ENCODE peak calls at places on chromosomes 1 and 21, in seven cellular contexts. R, B, W, M, Q, J and E are unnamed samples.

GRCh38 chr1:53460666-53461328 is 1.6 kb downstream of the DMRTB1 start:
- DNase-seq in R (no peak), B (no peak), W (no peak), M (no peak), Q (no peak), J (no peak), E (no peak)

GRCh38 chr1:11318982-11319381 is 46.0 kb downstream of the UBIAD1 start:
- DNase-seq in R (no peak), B (no peak), W (no peak), M (no peak), Q (no peak), J (no peak), E (no peak)

GRCh38 chr1:50970927-50971582 is 1.0 kb downstream of the CDKN2C start:
- DNase-seq in R (no peak), B (no peak), W (no peak), M (no peak), Q (no peak), J (peak), E (no peak)

GRCh38 chr1:45177452-45177851 is 29.0 kb downstream of the ZSWIM5 start:
- DNase-seq in R (no peak), B (no peak), W (no peak), M (no peak), Q (no peak), J (no peak), E (no peak)

GRCh38 chr1:53526451-53527101 is 67.4 kb downstream of the DMRTB1 start:
- DNase-seq in R (peak), B (peak), W (peak), M (peak), Q (peak), J (peak), E (peak)

GRCh38 chr1:117612517-117613248 is 6.8 kb downstream of the TENT5C start:
- DNase-seq in R (no peak), B (no peak), W (no peak), M (no peak), Q (no peak), J (peak), E (no peak)

GRCh38 chr1:9422921-9423505 is 116.3 kb upstream of the SLC25A33 start:
- DNase-seq in R (no peak), B (no peak), W (no peak), M (no peak), Q (no peak), J (no peak), E (no peak)

GRCh38 chr1:183039330-183039729 is 16.1 kb downstream of the LAMC1 start:
- DNase-seq in R (no peak), B (no peak), W (no peak), M (no peak), Q (no peak), J (no peak), E (no peak)

GRCh38 chr1:29687601-29688244 is 451.4 kb downstream of the PTPRU start:
- DNase-seq in R (no peak), B (peak), W (no peak), M (no peak), Q (no peak), J (peak), E (no peak)

DNA sequence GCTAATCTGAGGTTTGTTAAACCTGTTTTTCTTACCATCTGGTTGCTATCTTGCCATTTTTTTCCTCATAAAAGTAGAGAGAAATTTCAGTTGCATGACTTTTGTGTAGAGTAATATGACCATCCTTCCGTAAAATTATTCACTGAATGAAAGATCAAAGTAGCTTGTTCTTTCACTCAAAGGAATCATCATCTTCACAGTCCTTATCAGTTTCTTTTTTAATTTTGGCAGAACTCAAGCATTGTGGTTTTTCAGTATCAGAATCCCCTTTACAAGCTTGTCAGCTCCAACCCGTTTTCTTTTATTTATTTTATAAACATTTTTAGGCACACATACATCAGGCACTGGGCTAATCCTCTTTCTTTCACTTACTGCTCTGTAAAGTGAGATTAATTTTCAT is 91.7 kb downstream of the UBE2U start:
- DNase-seq in R (no peak), B (no peak), W (no peak), M (no peak), Q (no peak), J (no peak), E (no peak)
- H3K27ac ChIP-seq in R (no peak), B (no peak), W (no peak), M (no peak), Q (no peak), J (no peak), E (no peak)

DNA sequence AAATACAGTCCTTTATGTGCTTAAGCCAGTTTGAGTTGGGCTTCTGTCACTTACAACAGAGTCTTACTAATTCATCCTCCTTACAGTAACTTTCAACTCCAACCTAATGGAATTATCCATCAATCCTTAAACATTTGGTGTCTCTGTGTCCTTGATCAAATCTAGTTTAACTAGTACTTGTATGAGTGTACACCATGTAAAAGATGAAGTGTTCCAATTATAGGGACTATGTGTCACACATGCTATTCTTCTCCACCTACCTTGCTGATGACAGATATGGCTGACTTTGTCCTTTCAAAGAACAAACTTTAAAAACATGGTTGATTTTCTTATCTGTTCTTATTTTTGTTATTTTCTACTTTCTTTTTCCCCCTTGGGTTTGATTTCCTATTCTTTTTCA is 60.4 kb upstream of the NBPF3 start:
- DNase-seq in R (no peak), B (no peak), W (no peak), M (no peak), Q (no peak), J (no peak), E (no peak)
- H3K27ac ChIP-seq in R (no peak), B (no peak), W (no peak), M (no peak), Q (no peak), J (no peak), E (no peak)

GRCh38 chr21:43767498-43767979 is 8.6 kb downstream of the CSTB start:
- DNase-seq in R (no peak), B (no peak), W (no peak), M (no peak), Q (no peak), J (no peak), E (no peak)
- H3K27ac ChIP-seq in R (no peak), B (no peak), W (no peak), M (no peak), Q (no peak), J (no peak), E (no peak)

GRCh38 chr21:35814858-35815619 is 245.3 kb downstream of the SETD4 start:
- DNase-seq in R (no peak), B (no peak), W (no peak), M (no peak), Q (no peak), J (no peak), E (no peak)
- H3K27ac ChIP-seq in R (no peak), B (no peak), W (no peak), M (no peak), Q (peak), J (no peak), E (no peak)

GRCh38 chr1:31669433-31669785 is 24.7 kb upstream of the PEF1 start:
- DNase-seq in R (no peak), B (no peak), W (no peak), M (no peak), Q (no peak), J (no peak), E (no peak)
- H3K27ac ChIP-seq in R (peak), B (peak), W (peak), M (no peak), Q (peak), J (no peak), E (peak)

GRCh38 chr1:116256875-116257823 is 115.9 kb upstream of the ATP1A1 start:
- DNase-seq in R (no peak), B (no peak), W (no peak), M (no peak), Q (no peak), J (no peak), E (no peak)

GRCh38 chr1:116255933-116256649 is 117.0 kb upstream of the ATP1A1 start:
- DNase-seq in R (no peak), B (no peak), W (no peak), M (no peak), Q (no peak), J (no peak), E (no peak)

GRCh38 chr1:116254776-116255175 is 118.3 kb upstream of the ATP1A1 start:
- DNase-seq in R (no peak), B (no peak), W (no peak), M (no peak), Q (no peak), J (no peak), E (no peak)

GRCh38 chr1:116254001-116254400 is 119.0 kb upstream of the ATP1A1 start:
- DNase-seq in R (no peak), B (no peak), W (no peak), M (no peak), Q (no peak), J (no peak), E (no peak)

DNA sequence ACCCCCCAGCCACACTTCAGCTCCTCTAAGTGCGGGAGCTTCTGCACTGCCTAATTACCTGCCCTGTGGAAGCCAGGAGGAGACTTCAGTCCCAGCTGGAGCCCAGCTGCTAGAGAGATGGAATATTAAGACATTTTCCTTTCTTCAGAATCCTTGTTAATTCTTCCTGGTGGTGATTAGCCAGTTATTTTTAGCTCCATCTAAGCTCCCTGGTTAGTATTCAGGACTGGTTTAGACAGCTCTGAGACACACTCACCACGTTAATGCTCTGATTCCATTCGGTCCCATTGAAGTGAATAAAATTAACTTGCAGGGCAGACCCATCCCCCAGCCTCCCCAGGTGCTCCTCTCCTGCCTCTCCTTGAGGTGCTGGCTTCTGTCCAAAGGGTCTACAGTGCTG is 117.6 kb upstream of the ATP1A1 start:
- DNase-seq in R (no peak), B (no peak), W (no peak), M (peak), Q (no peak), J (no peak), E (no peak)
- H3K27ac ChIP-seq in R (no peak), B (no peak), W (no peak), M (no peak), Q (no peak), J (peak), E (no peak)

GRCh38 chr1:14887936-14888335 is 265.6 kb upstream of the TMEM51 start:
- DNase-seq in R (no peak), B (no peak), W (no peak), M (peak), Q (no peak), J (no peak), E (no peak)

GRCh38 chr1:14888374-14888773 is 265.2 kb upstream of the TMEM51 start:
- DNase-seq in R (no peak), B (no peak), W (no peak), M (no peak), Q (no peak), J (no peak), E (no peak)

GRCh38 chr1:14891991-14892390 is 261.6 kb upstream of the TMEM51 start:
- DNase-seq in R (no peak), B (no peak), W (no peak), M (no peak), Q (no peak), J (no peak), E (no peak)

GRCh38 chr1:14887044-14887443 is 266.5 kb upstream of the TMEM51 start:
- DNase-seq in R (no peak), B (no peak), W (no peak), M (no peak), Q (no peak), J (no peak), E (no peak)

GRCh38 chr1:14889937-14890440 is 263.6 kb upstream of the TMEM51 start:
- DNase-seq in R (no peak), B (no peak), W (no peak), M (no peak), Q (no peak), J (no peak), E (no peak)
- H3K27ac ChIP-seq in R (no peak), B (no peak), W (no peak), M (no peak), Q (no peak), J (no peak), E (no peak)